ENCODE peak calls at places on chromosomes 1 and 21, in four cellular contexts. One of them, this sample, is unnamed.

GRCh38 chr1:44721521-44722361 is 9.2 kb downstream of the RNU5D-1 start:
- DNase-seq in NCI-H748 treated with DMSO at 0.1 percent for 48 hours: peak; percentile 74
- DNase-seq in NCI-H1436: peak; percentile 23
- DNase-seq in left ventricle myocardium inferior: peak; percentile 23
- DNase-seq in this sample: no peak

GRCh38 chr1:51312718-51313117 is 17.6 kb downstream of the TTC39A start:
- DNase-seq in NCI-H748 treated with DMSO at 0.1 percent for 48 hours: no peak
- DNase-seq in NCI-H1436: no peak
- DNase-seq in left ventricle myocardium inferior: no peak
- DNase-seq in this sample: no peak

GRCh38 chr1:172145231-172145651 is 275.2 kb upstream of the C1orf105 start:
- DNase-seq in NCI-H748 treated with DMSO at 0.1 percent for 48 hours: no peak
- DNase-seq in NCI-H1436: no peak
- DNase-seq in left ventricle myocardium inferior: no peak
- DNase-seq in this sample: no peak

GRCh38 chr1:4655674-4656532 is 1.5 kb downstream of the AJAP1 start:
- DNase-seq in NCI-H748 treated with DMSO at 0.1 percent for 48 hours: peak; percentile 36
- DNase-seq in NCI-H1436: peak; percentile 50
- DNase-seq in left ventricle myocardium inferior: peak; percentile 41
- DNase-seq in this sample: peak; percentile 95

GRCh38 chr1:85628791-85629531 is 48.4 kb downstream of the CCN1 start:
- DNase-seq in NCI-H748 treated with DMSO at 0.1 percent for 48 hours: no peak
- DNase-seq in NCI-H1436: no peak
- DNase-seq in left ventricle myocardium inferior: peak; percentile 52
- DNase-seq in this sample: no peak

GRCh38 chr1:36466370-36467026 is 2.3 kb upstream of the MRPS15 start:
- DNase-seq in NCI-H748 treated with DMSO at 0.1 percent for 48 hours: no peak
- DNase-seq in NCI-H1436: no peak
- DNase-seq in left ventricle myocardium inferior: no peak
- DNase-seq in this sample: no peak

GRCh38 chr1:170711682-170712081 is 47.8 kb downstream of the PRRX1 start:
- DNase-seq in NCI-H748 treated with DMSO at 0.1 percent for 48 hours: no peak
- DNase-seq in NCI-H1436: no peak
- DNase-seq in left ventricle myocardium inferior: no peak
- DNase-seq in this sample: no peak

GRCh38 chr1:19889656-19890055 is 7.5 kb downstream of the OTUD3 start:
- DNase-seq in NCI-H748 treated with DMSO at 0.1 percent for 48 hours: no peak
- DNase-seq in NCI-H1436: no peak
- DNase-seq in left ventricle myocardium inferior: no peak
- DNase-seq in this sample: no peak

GRCh38 chr1:28591708-28592313 is at the start of gene RAB42:
- DNase-seq in NCI-H748 treated with DMSO at 0.1 percent for 48 hours: no peak
- DNase-seq in NCI-H1436: no peak
- DNase-seq in left ventricle myocardium inferior: peak; percentile 52
- DNase-seq in this sample: no peak

GRCh38 chr21:20443558-20444155 is 554.6 kb upstream of the NCAM2 start:
- DNase-seq in NCI-H748 treated with DMSO at 0.1 percent for 48 hours: peak; percentile 23
- DNase-seq in NCI-H1436: peak; percentile 0
- DNase-seq in left ventricle myocardium inferior: no peak
- DNase-seq in this sample: no peak

GRCh38 chr1:107817909-107818308 is 147.1 kb downstream of the VAV3 start:
- DNase-seq in NCI-H748 treated with DMSO at 0.1 percent for 48 hours: no peak
- DNase-seq in NCI-H1436: no peak
- DNase-seq in left ventricle myocardium inferior: no peak
- DNase-seq in this sample: no peak

GRCh38 chr1:33420870-33421775 is 9.8 kb downstream of the PHC2 start:
- DNase-seq in NCI-H748 treated with DMSO at 0.1 percent for 48 hours: no peak
- DNase-seq in NCI-H1436: no peak
- DNase-seq in left ventricle myocardium inferior: no peak
- DNase-seq in this sample: no peak

GRCh38 chr1:169745015-169745861 is 11.4 kb upstream of the SELE start:
- DNase-seq in NCI-H748 treated with DMSO at 0.1 percent for 48 hours: no peak
- DNase-seq in NCI-H1436: no peak
- DNase-seq in left ventricle myocardium inferior: no peak
- DNase-seq in this sample: no peak